ENCODE peak calls at places on chromosomes 5 and 9, in six cellular contexts. R is GM12878, G is GM12891, S is H1, V is HepG2, O is K562. U is an unnamed sample.

GRCh38 chr9:88835772-88836171 is 155.5 kb upstream of the S1PR3 start:
- DNase-seq in V (no peak), R (no peak), S (no peak), O (no peak), G (no peak), U (no peak)

GRCh38 chr5:139482050-139482889 is at the start of gene STING1:
- DNase-seq in R (peak), O (peak), G (no peak), V (peak), S (no peak), U (no peak)

GRCh38 chr9:121527371-121527770 is 27.7 kb upstream of the GGTA1 start:
- DNase-seq in S (no peak), O (no peak), V (no peak), G (no peak), R (no peak), U (no peak)

GRCh38 chr5:10800852-10801251 is 39.8 kb upstream of the DAP start:
- DNase-seq in G (no peak), R (no peak), S (no peak), O (no peak), V (no peak), U (no peak)

GRCh38 chr9:84138543-84138942 is 157.9 kb downstream of the RMI1 start:
- DNase-seq in G (no peak), O (no peak), V (no peak), R (no peak), S (no peak), U (no peak)

GRCh38 chr9:77807846-77808749 is 160.0 kb upstream of the GNA14 start:
- DNase-seq in S (no peak), G (no peak), V (peak), O (peak), R (no peak), U (no peak)

GRCh38 chr5:180141068-180141660 is 67.8 kb downstream of the RASGEF1C start:
- DNase-seq in G (no peak), O (no peak), R (no peak), V (no peak), S (no peak), U (no peak)

GRCh38 chr5:159749146-159749545 is 167.1 kb upstream of the ADRA1B start:
- DNase-seq in R (no peak), S (no peak), G (no peak), V (no peak), O (no peak), U (no peak)

GRCh38 chr9:28082671-28083070 is 509.4 kb upstream of the C9orf72 start:
- DNase-seq in R (no peak), G (no peak), O (no peak), S (no peak), V (no peak), U (no peak)

DNA sequence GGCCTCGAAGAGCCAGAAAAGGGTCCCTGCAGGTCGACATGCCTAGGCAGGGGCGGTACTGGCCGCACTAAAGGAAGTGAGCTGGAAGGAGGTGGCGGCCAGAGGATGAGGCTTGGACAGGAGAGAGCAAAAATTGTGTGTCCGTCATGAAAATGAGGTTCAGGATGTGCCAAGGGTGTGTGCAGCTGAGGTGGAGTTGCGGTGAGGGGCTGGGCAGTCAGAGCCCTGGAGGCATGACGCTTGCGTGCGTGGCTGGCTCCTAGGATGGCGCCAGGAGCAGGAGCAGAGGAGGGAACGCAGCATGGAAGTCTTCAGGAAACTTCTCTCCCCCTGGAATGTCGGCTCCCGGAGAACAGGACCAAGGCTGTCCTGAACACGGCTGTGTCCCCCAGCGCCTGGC is 5.5 kb upstream of the PDLIM7 start:
- DNase-seq in O (no peak), S (no peak), R (no peak), V (no peak), G (no peak), U (no peak)
- TF ChIP-seq POLR2AphosphoS5 in O (no peak), S (no peak), R (no peak), V (no peak), G (no peak), U (no peak)

DNA sequence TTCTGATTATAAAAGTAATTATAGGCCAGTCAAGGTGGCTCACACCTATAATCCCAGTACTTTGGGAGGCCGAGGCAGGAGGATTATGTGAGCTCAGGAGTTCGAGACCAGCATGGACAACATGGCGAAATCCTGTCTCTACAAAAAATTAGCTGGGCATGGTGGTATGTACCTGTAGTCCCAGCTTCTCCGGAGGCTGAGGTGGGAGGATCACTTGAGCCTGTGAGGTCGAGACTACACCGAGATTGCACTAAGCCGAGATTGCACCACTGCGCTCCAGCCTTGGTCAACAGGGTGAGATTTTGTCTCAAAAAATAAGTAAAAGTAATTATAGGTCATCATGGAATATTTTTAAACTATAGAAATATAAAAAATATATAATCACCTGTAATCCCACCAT is 18.1 kb downstream of the IRF1 start:
- DNase-seq in R (no peak), O (no peak), S (no peak), G (no peak), V (no peak), U (no peak)
- TF ChIP-seq TAF1 in R (no peak), O (no peak), S (no peak), G (no peak), V (no peak), U (no peak)

GRCh38 chr9:87725356-87725899 is 491 bp upstream of the CTSL start:
- DNase-seq in O (peak), G (no peak), S (no peak), V (no peak), R (no peak), U (no peak)

GRCh38 chr9:87722393-87722792 is 3.5 kb upstream of the CTSL start:
- DNase-seq in S (no peak), R (no peak), G (no peak), O (no peak), V (no peak), U (no peak)

GRCh38 chr9:87725900-87726709 is at the start of gene CTSL:
- DNase-seq in R (no peak), V (peak), S (peak), O (peak), G (no peak), U (peak)
- TF ChIP-seq POLR2A in R (no peak), V (peak), S (peak), O (peak), G (no peak), U (no peak)

GRCh38 chr5:172852490-172853354 is 18.7 kb downstream of the ERGIC1 start:
- DNase-seq in O (no peak), V (peak), G (no peak), R (no peak), S (no peak), U (no peak)

GRCh38 chr5:172853355-172853975 is 19.4 kb downstream of the ERGIC1 start:
- DNase-seq in R (no peak), S (no peak), V (no peak), O (no peak), G (no peak), U (no peak)

GRCh38 chr5:172854958-172855357 is 20.9 kb downstream of the ERGIC1 start:
- DNase-seq in G (no peak), S (no peak), R (no peak), O (no peak), V (no peak), U (no peak)

GRCh38 chr5:172855597-172856292 is 21.7 kb downstream of the ERGIC1 start:
- DNase-seq in R (no peak), S (no peak), G (no peak), V (no peak), O (no peak), U (no peak)

DNA sequence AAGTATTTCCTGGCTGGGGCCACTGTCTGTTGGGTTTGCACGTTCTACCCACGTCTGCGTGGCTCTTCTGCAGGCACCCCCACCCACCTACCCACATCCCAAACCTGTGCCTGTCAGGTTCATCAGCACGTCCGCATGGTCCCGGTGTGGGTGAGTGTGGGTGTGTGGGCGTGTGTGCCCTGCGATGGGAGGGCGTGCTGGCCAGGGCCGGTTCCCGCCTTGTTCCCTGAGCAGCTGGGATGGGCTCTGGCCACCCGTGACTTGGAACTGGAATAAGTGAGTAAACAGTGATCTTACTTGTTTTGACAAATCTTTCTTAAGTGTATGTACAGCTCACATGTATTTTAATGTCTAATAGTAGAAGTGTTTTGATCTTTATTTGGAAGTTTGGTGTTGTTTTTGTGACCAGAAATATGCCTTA is 20.4 kb downstream of the ERGIC1 start:
- DNase-seq in S (no peak), O (no peak), R (no peak), V (no peak), G (no peak), U (no peak)
- TF ChIP-seq POLR2AphosphoS5 in S (no peak), O (no peak), R (no peak), V (no peak), G (no peak), U (no peak)

GRCh38 chr9:16848189-16848588 is 22.3 kb downstream of the BNC2 start:
- DNase-seq in O (no peak), R (no peak), G (no peak), V (no peak), S (no peak), U (no peak)

GRCh38 chr9:16846986-16847385 is 23.5 kb downstream of the BNC2 start:
- DNase-seq in G (no peak), S (no peak), O (no peak), R (no peak), V (no peak), U (no peak)
- TF ChIP-seq TAF1 in G (no peak), S (no peak), O (no peak), R (no peak), V (no peak), U (no peak)

GRCh38 chr9:92395617-92396016 is 8.8 kb downstream of the OGN start:
- DNase-seq in O (no peak), S (no peak), V (no peak), R (no peak), G (no peak), U (no peak)
- TF ChIP-seq POLR2A in O (no peak), S (no peak), V (no peak), R (no peak), G (no peak), U (no peak)

DNA sequence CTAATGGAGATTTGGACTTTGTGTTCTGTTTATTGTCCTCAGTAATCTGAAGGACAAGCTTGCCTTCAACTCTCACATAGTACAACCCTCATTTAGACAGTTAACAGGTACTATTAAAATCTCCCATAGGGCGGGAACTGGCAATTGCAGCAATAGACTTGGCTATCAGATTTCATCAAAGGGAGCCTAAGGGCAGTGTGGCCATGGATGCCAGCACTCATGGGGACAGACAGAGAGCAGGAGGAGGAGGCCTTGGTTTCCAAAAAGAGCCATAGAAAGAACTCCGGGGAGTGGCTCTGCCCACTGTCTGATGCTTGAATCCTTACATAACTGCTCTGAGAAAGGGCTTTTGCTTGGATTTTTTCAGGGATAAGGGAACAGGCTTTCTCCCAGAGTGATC is 6.8 kb downstream of the SLC36A1 start:
- DNase-seq in V (no peak), O (no peak), G (no peak), R (no peak), S (no peak), U (no peak)
- TF ChIP-seq POLR2AphosphoS5 in V (no peak), O (no peak), G (no peak), R (no peak), S (no peak), U (no peak)

GRCh38 chr5:177107159-177107558 is 20.4 kb downstream of the FGFR4 start:
- DNase-seq in V (no peak), R (no peak), O (no peak), S (no peak), G (no peak), U (no peak)
- TF ChIP-seq TAF1 in V (no peak), R (no peak), O (no peak), S (no peak), G (no peak), U (no peak)

U was measured in GM12892.